ENCODE peak calls at places on chromosomes 12 and 14, in ten cellular contexts. R is colonic mucosa, O is transverse colon, M is esophagus squamous epithelium, U is AG09309, T is AG04450, J is GM10248, A is fibroblast of pulmonary artery, Q is stomach, E is brain microvascular endothelial cell. P is an unnamed sample.

GRCh38 chr12:49673446-49674317 is 33.5 kb downstream of the FMNL3 start:
- DNase-seq in J (peak), A (peak), T (peak), M (peak), U (peak), O (peak), R (peak), E (peak), Q (peak), P (no peak)

GRCh38 chr12:12159988-12160387 is 89.2 kb downstream of the BCL2L14 start:
- DNase-seq in R (no peak), U (peak), O (no peak), M (no peak), A (peak), Q (no peak), E (no peak), T (no peak), J (no peak), P (peak)

GRCh38 chr14:62897057-62897456 is 148.2 kb downstream of the KCNH5 start:
- DNase-seq in J (no peak), M (no peak), O (no peak), R (no peak), U (no peak), E (no peak), T (no peak), Q (no peak), A (no peak), P (no peak)

GRCh38 chr12:103369929-103370328 is 125.8 kb downstream of the C12orf42 start:
- DNase-seq in M (no peak), U (no peak), J (no peak), Q (no peak), T (no peak), E (no peak), O (no peak), A (no peak), R (no peak), P (no peak)

GRCh38 chr12:109800536-109800935 is 32.7 kb downstream of the TRPV4 start:
- DNase-seq in T (no peak), O (no peak), U (no peak), A (no peak), J (no peak), R (no peak), Q (no peak), M (no peak), E (no peak), P (no peak)

GRCh38 chr14:47674546-47675238 is 713 bp downstream of the MDGA2 start:
- DNase-seq in R (no peak), Q (no peak), J (no peak), A (no peak), T (no peak), E (no peak), O (no peak), M (no peak), U (no peak), P (no peak)

GRCh38 chr14:73238262-73238852 is 1.1 kb downstream of the PAPLN start:
- DNase-seq in A (peak), R (no peak), O (no peak), J (no peak), Q (no peak), U (no peak), M (no peak), T (peak), E (peak), P (peak)

GRCh38 chr14:65229431-65230286 is 127.3 kb upstream of the MAX start:
- DNase-seq in A (peak), O (peak), U (no peak), E (no peak), R (peak), M (no peak), T (no peak), J (peak), Q (peak), P (no peak)

GRCh38 chr12:131223791-131224567 is 270.3 kb downstream of the ADGRD1 start:
- DNase-seq in R (peak), J (no peak), A (no peak), Q (no peak), T (no peak), E (no peak), M (no peak), O (no peak), U (no peak), P (peak)

GRCh38 chr12:14408208-14408607 is 42.7 kb downstream of the ATF7IP start:
- DNase-seq in U (no peak), T (no peak), E (no peak), O (no peak), A (peak), J (no peak), Q (no peak), M (no peak), R (no peak), P (no peak)

GRCh38 chr14:74141703-74142102 is 56.9 kb downstream of the LIN52 start:
- DNase-seq in A (peak), T (no peak), E (no peak), J (no peak), M (no peak), U (peak), R (no peak), Q (no peak), O (no peak), P (peak)

GRCh38 chr12:116955382-116956021 is 44.8 kb downstream of the FBXW8 start:
- DNase-seq in U (no peak), M (no peak), Q (peak), E (no peak), J (no peak), R (peak), T (no peak), O (peak), A (peak), P (peak)

GRCh38 chr12:1518763-1519516 is 75.4 kb downstream of the FBXL14 start:
- DNase-seq in J (no peak), M (no peak), A (peak), Q (no peak), O (no peak), E (peak), T (peak), R (no peak), U (peak), P (peak)

GRCh38 chr14:51865953-51866747 is 5.7 kb downstream of the GNG2 start:
- DNase-seq in A (no peak), R (no peak), M (no peak), O (no peak), E (no peak), J (peak), U (no peak), T (no peak), Q (no peak), P (no peak)

GRCh38 chr14:21498540-21499526 is 12.3 kb downstream of the METTL3 start:
- DNase-seq in O (no peak), E (peak), J (peak), M (no peak), A (peak), U (no peak), Q (no peak), R (no peak), T (no peak), P (peak)

GRCh38 chr12:119417440-119417839 is 82.9 kb downstream of the CCDC60 start:
- DNase-seq in J (no peak), O (no peak), U (no peak), T (no peak), Q (no peak), M (no peak), A (no peak), R (no peak), E (no peak), P (no peak)

GRCh38 chr14:101077511-101078074 is 174.1 kb upstream of the RTL1 start:
- DNase-seq in E (peak), U (no peak), M (no peak), A (peak), J (no peak), Q (peak), R (peak), O (no peak), T (no peak), P (no peak)

GRCh38 chr12:42957136-42957535 is 367.6 kb upstream of the PRICKLE1 start:
- DNase-seq in U (no peak), M (no peak), T (no peak), A (no peak), O (no peak), Q (no peak), R (no peak), E (no peak), J (no peak), P (no peak)

GRCh38 chr12:45981075-45981837 is 9.1 kb downstream of the SCAF11 start:
- DNase-seq in J (no peak), A (no peak), Q (no peak), M (no peak), R (no peak), T (no peak), U (no peak), E (no peak), O (no peak), P (no peak)

GRCh38 chr12:53990311-53991076 is 5.5 kb downstream of the HOXC10 start:
- DNase-seq in A (no peak), U (no peak), E (no peak), R (no peak), M (no peak), T (no peak), Q (no peak), O (no peak), J (no peak), P (no peak)

GRCh38 chr14:103892247-103892646 is 36.0 kb upstream of the TDRD9 start:
- DNase-seq in U (no peak), J (no peak), O (no peak), Q (no peak), M (no peak), A (no peak), T (no peak), E (no peak), R (no peak), P (no peak)

GRCh38 chr14:24609667-24610344 is at the start of gene GZMH:
- DNase-seq in O (no peak), R (no peak), J (peak), T (no peak), A (no peak), M (no peak), E (no peak), Q (no peak), U (no peak), P (no peak)

GRCh38 chr14:57692671-57693070 is 173.2 kb downstream of the SLC35F4 start:
- DNase-seq in M (no peak), U (peak), E (peak), A (peak), J (peak), O (no peak), R (no peak), T (peak), Q (no peak), P (peak)

GRCh38 chr14:61872452-61872851 is 110.2 kb downstream of the SNAPC1 start:
- DNase-seq in Q (no peak), U (no peak), R (no peak), E (no peak), T (no peak), A (no peak), M (no peak), J (peak), O (no peak), P (no peak)

GRCh38 chr12:51262758-51263177 is 7.4 kb downstream of the SMAGP start:
- DNase-seq in E (peak), O (peak), T (no peak), A (peak), M (no peak), Q (peak), U (no peak), R (peak), J (no peak), P (peak)

GRCh38 chr14:104372390-104373054 is 207.0 kb upstream of the C14orf180 start:
- DNase-seq in Q (no peak), U (no peak), A (no peak), O (no peak), E (no peak), M (no peak), T (no peak), R (no peak), J (no peak), P (no peak)

GRCh38 chr12:124305776-124306685 is 11.1 kb downstream of the RFLNA start:
- DNase-seq in E (no peak), O (no peak), T (no peak), M (no peak), A (no peak), U (no peak), Q (no peak), R (no peak), J (no peak), P (no peak)

GRCh38 chr12:3560295-3560620 is 69.3 kb downstream of the PRMT8 start:
- DNase-seq in Q (no peak), M (no peak), A (no peak), O (no peak), U (no peak), R (no peak), J (no peak), T (no peak), E (no peak), P (no peak)

GRCh38 chr14:78644824-78645559 is 474.8 kb downstream of the NRXN3 start:
- DNase-seq in E (no peak), R (no peak), T (no peak), O (no peak), A (no peak), U (no peak), Q (no peak), J (no peak), M (no peak), P (no peak)

GRCh38 chr14:56194062-56194461 is 75.9 kb downstream of the PELI2 start:
- DNase-seq in R (no peak), Q (no peak), E (no peak), T (no peak), J (no peak), U (no peak), O (no peak), A (no peak), M (no peak), P (no peak)

GRCh38 chr14:78143489-78144145 is 26.6 kb upstream of the NRXN3 start:
- DNase-seq in O (no peak), T (no peak), A (no peak), R (no peak), U (no peak), M (no peak), J (no peak), Q (no peak), E (no peak), P (peak)

GRCh38 chr12:104792570-104792969 is 165.5 kb downstream of the SLC41A2 start:
- DNase-seq in R (peak), Q (no peak), A (peak), E (peak), T (peak), M (no peak), U (peak), J (no peak), O (no peak), P (peak)

GRCh38 chr12:53100466-53101151 is 2.7 kb upstream of the SOAT2 start:
- DNase-seq in E (no peak), A (no peak), R (peak), M (no peak), U (no peak), O (no peak), T (no peak), J (no peak), Q (peak), P (no peak)

GRCh38 chr14:68392393-68393085 is 400.3 kb downstream of the ZFP36L1 start:
- DNase-seq in R (peak), A (peak), T (no peak), O (peak), M (no peak), U (no peak), E (no peak), J (no peak), Q (peak), P (no peak)

GRCh38 chr14:53874704-53875103 is 81.9 kb downstream of the BMP4 start:
- DNase-seq in Q (no peak), J (no peak), M (no peak), E (no peak), A (peak), U (no peak), R (no peak), O (no peak), T (no peak), P (no peak)

DNA sequence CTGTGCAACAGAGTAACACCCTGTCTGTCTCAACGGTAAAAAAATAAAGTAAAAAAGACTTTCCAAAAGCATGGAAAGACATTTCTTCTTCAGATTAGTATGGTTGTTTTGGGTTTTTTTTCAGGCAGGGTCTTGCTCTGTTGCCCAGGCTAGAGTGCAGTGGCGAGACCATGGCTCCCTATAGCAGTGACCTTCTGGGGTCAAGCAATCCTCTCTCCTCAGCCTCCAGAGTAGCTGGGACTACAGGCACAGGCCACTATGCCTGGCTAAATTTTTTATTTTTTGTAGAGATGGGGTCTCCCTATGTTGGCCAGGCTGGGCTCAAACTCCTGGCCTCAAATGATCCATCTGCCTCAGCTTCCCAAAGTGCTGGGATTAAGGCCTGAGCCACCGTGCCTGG is 72.8 kb downstream of the KDM2B start:
- DNase-seq in M (no peak), O (no peak), J (no peak), Q (no peak), U (no peak), R (no peak), A (no peak), E (no peak), T (no peak), P (no peak)
- TF ChIP-seq CTCF in M (no peak), O (no peak), J (no peak), Q (no peak), U (no peak), R (no peak), A (no peak), E (no peak), T (no peak), P (no peak)

DNA sequence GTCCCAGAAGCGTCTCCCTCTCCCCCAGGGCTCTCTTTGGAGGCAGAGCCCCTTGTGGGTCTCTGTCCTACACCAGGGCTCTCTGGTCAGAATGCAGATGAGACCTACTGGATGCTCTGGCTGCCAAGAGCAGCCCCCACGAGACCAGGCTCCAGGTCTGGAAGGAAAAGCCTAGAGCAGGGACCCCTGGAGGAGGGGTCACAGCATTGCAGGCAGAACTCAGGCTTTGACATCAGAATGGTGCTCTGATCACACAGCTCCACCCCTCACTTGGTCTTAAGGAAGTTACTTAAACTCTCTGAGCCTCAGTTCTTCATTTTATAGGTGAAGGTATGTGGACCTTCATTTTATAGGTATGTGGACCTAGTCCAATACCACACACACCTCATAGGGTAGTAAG is 83.1 kb downstream of the ARL6IP4 start:
- DNase-seq in R (no peak), M (no peak), T (no peak), J (peak), O (no peak), U (no peak), Q (no peak), E (no peak), A (peak), P (peak)
- TF ChIP-seq CTCF in R (no peak), M (no peak), T (peak), J (peak), O (no peak), U (peak), Q (no peak), E (peak), A (peak), P (peak)

DNA sequence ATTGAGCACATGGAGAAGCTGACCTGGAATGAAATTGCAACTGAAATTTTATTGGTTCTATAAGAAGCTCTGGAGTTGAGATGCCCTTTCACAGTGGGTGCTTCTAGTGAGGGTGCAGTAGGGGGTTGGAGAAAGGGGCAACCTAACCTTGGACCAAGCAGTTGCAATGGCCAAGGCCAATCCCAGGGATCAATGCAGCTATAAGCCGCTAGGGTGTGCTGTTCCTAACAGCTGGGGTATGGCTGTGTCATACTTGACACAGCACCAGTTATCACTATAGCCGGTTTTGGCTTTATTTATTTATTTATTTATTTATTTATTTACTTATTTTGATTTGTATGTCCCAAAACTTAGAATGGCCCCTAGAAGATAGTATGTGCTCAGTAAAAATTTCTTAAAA is 505.9 kb downstream of the FLRT2 start:
- DNase-seq in A (peak), Q (no peak), M (no peak), O (no peak), J (peak), E (no peak), R (no peak), T (no peak), U (no peak), P (peak)
- TF ChIP-seq CTCF in A (peak), Q (peak), M (peak), O (no peak), J (peak), E (peak), R (no peak), T (peak), U (peak), P (peak)

GRCh38 chr14:86781111-86781510 is 1211.9 kb downstream of the GALC start:
- DNase-seq in M (no peak), O (no peak), T (no peak), J (no peak), Q (no peak), R (no peak), U (no peak), E (no peak), A (no peak), P (no peak)
- TF ChIP-seq CTCF in M (no peak), O (no peak), T (peak), J (no peak), Q (no peak), R (no peak), U (no peak), E (no peak), A (no peak), P (no peak)

GRCh38 chr12:24948816-24949722 is at the start of gene BCAT1:
- DNase-seq in R (peak), M (no peak), O (peak), J (peak), Q (peak), T (peak), U (peak), A (peak), E (peak), P (no peak)
- TF ChIP-seq CTCF in R (no peak), M (peak), O (no peak), J (no peak), Q (no peak), T (peak), U (peak), A (peak), E (peak), P (no peak)

P was measured in MCF 10A.